ENCODE peak calls at places on chromosomes 4 and X, in eight cellular contexts. R, V, U, B, X, Q, G and I are unnamed samples. For H3K9me3, the result is how much of the 10 kb centered on the place peaks cover.

GRCh38 chr4:3634281-3635089 is 102.3 kb upstream of the LRPAP1 start:
- DNase-seq in R (no peak), V (no peak), U (no peak), B (no peak), X (no peak), Q (no peak), G (no peak), I (no peak)

GRCh38 chr4:6121941-6122340 is 78.4 kb downstream of the JAKMIP1 start:
- DNase-seq in R (no peak), V (no peak), U (no peak), B (no peak), X (no peak), Q (no peak), G (no peak), I (no peak)

GRCh38 chrX:92232182-92232581 is 453.0 kb downstream of the PCDH11X start:
- DNase-seq in R (no peak), V (peak), U (no peak), B (peak), X (no peak), Q (no peak), G (no peak), I (no peak)

GRCh38 chr4:140157341-140157740 is 3.4 kb upstream of the MAML3 start:
- DNase-seq in R (no peak), V (no peak), U (no peak), B (peak), X (no peak), Q (no peak), G (no peak), I (no peak)

GRCh38 chr4:146244496-146244895 is 30.2 kb downstream of the REELD1 start:
- DNase-seq in R (no peak), V (no peak), U (no peak), B (no peak), X (no peak), Q (no peak), G (no peak), I (no peak)

GRCh38 chr4:4859010-4859798 is at the start of gene MSX1:
- DNase-seq in R (no peak), V (peak), U (peak), B (peak), X (peak), Q (peak), G (peak), I (peak)

GRCh38 chr4:77821775-77822174 is 2.6 kb upstream of the CNOT6L start:
- DNase-seq in R (peak), V (no peak), U (no peak), B (no peak), X (no peak), Q (no peak), G (no peak), I (no peak)

GRCh38 chrX:110286126-110286525 is 31.8 kb downstream of the AMMECR1 start:
- DNase-seq in R (no peak), V (peak), U (no peak), B (no peak), X (peak), Q (peak), G (no peak), I (no peak)

GRCh38 chr4:38860788-38861424 is 4.3 kb upstream of the TLR6 start:
- DNase-seq in R (no peak), V (peak), U (peak), B (peak), X (no peak), Q (peak), G (peak), I (peak)

GRCh38 chrX:66399273-66399672 is 235.2 kb downstream of the HEPH start:
- DNase-seq in R (no peak), V (no peak), U (no peak), B (no peak), X (no peak), Q (no peak), G (no peak), I (no peak)

GRCh38 chrX:8845060-8845459 is 43.9 kb upstream of the FAM9A start:
- DNase-seq in R (no peak), V (peak), U (no peak), B (no peak), X (peak), Q (no peak), G (no peak), I (no peak)

GRCh38 chrX:31036895-31037294 is 34.9 kb downstream of the FTHL17 start:
- DNase-seq in R (no peak), V (peak), U (peak), B (peak), X (peak), Q (peak), G (no peak), I (peak)

GRCh38 chr4:55351824-55352223 is 5.8 kb downstream of the SRD5A3 start:
- DNase-seq in R (no peak), V (peak), U (no peak), B (no peak), X (no peak), Q (no peak), G (no peak), I (no peak)

GRCh38 chrX:40199704-40200103 is 101.9 kb upstream of the BCOR start:
- DNase-seq in R (no peak), V (no peak), U (no peak), B (no peak), X (no peak), Q (no peak), G (no peak), I (no peak)

GRCh38 chrX:27548624-27549023 is 41.5 kb upstream of the DCAF8L2 start:
- DNase-seq in R (no peak), V (no peak), U (no peak), B (no peak), X (no peak), Q (no peak), G (no peak), I (no peak)

GRCh38 chr4:89660851-89661250 is 176.1 kb downstream of the SNCA start:
- DNase-seq in R (no peak), V (peak), U (no peak), B (no peak), X (no peak), Q (no peak), G (no peak), I (no peak)

GRCh38 chrX:123731258-123731986 is 1.4 kb downstream of the THOC2 start:
- DNase-seq in R (no peak), V (peak), U (peak), B (peak), X (no peak), Q (peak), G (no peak), I (no peak)

GRCh38 chr4:89674876-89675459 is 162.0 kb downstream of the SNCA start:
- DNase-seq in R (no peak), V (no peak), U (no peak), B (no peak), X (no peak), Q (no peak), G (no peak), I (no peak)

GRCh38 chr4:157075811-157076577 is at the start of gene GLRB:
- DNase-seq in R (no peak), V (peak), U (peak), B (peak), X (no peak), Q (peak), G (no peak), I (peak)

GRCh38 chrX:49243166-49243565 is 7.9 kb downstream of the CCDC22 start:
- DNase-seq in R (no peak), V (no peak), U (no peak), B (no peak), X (no peak), Q (no peak), G (no peak), I (no peak)

GRCh38 chrX:151151668-151152267 is 24.6 kb upstream of the GPR50 start:
- DNase-seq in R (peak), V (peak), U (peak), B (peak), X (no peak), Q (peak), G (peak), I (peak)

GRCh38 chr4:72909461-72909860 is 160.1 kb downstream of the COX18 start:
- DNase-seq in R (no peak), V (peak), U (no peak), B (peak), X (no peak), Q (no peak), G (no peak), I (peak)

GRCh38 chr4:92334716-92335350 is 31.1 kb downstream of the GRID2 start:
- DNase-seq in R (no peak), V (peak), U (no peak), B (no peak), X (no peak), Q (peak), G (no peak), I (no peak)

GRCh38 chr4:114600066-114600552 is 1.5 kb downstream of the UGT8 start:
- DNase-seq in R (no peak), V (no peak), U (no peak), B (no peak), X (no peak), Q (no peak), G (no peak), I (no peak)

GRCh38 chrX:118961866-118962560 is 12.4 kb upstream of the LONRF3 start:
- DNase-seq in R (no peak), V (no peak), U (no peak), B (no peak), X (no peak), Q (no peak), G (no peak), I (no peak)

GRCh38 chr4:82043081-82043808 is 330.5 kb downstream of the HNRNPD start:
- DNase-seq in R (no peak), V (peak), U (no peak), B (no peak), X (no peak), Q (peak), G (no peak), I (peak)

GRCh38 chr4:35963969-35964515 is 280.3 kb downstream of the ARAP2 start:
- DNase-seq in R (no peak), V (no peak), U (no peak), B (no peak), X (no peak), Q (no peak), G (no peak), I (no peak)

GRCh38 chr4:56465599-56466295 is 1.7 kb upstream of the SRP72 start:
- DNase-seq in R (no peak), V (peak), U (no peak), B (peak), X (no peak), Q (no peak), G (no peak), I (peak)

GRCh38 chrX:55488559-55489314 is 911 bp downstream of the USP51 start:
- DNase-seq in R (peak), V (peak), U (peak), B (peak), X (no peak), Q (peak), G (peak), I (peak)

GRCh38 chr4:174669278-174669677 is 147.0 kb upstream of the HPGD start:
- DNase-seq in R (no peak), V (peak), U (no peak), B (no peak), X (peak), Q (peak), G (no peak), I (no peak)

GRCh38 chr4:45316257-45316656 is 589.9 kb upstream of the GNPDA2 start:
- DNase-seq in R (no peak), V (peak), U (no peak), B (no peak), X (no peak), Q (no peak), G (no peak), I (no peak)

GRCh38 chr4:38150021-38150671 is 189.9 kb downstream of the PTTG2 start:
- DNase-seq in R (no peak), V (peak), U (no peak), B (no peak), X (no peak), Q (no peak), G (no peak), I (no peak)

GRCh38 chrX:139881572-139881971 is 51.3 kb downstream of the ATP11C start:
- DNase-seq in R (no peak), V (peak), U (no peak), B (no peak), X (no peak), Q (no peak), G (no peak), I (no peak)

GRCh38 chr4:164874791-164875190 is 2.2 kb upstream of the APELA start:
- DNase-seq in R (no peak), V (no peak), U (no peak), B (no peak), X (no peak), Q (no peak), G (no peak), I (no peak)

GRCh38 chrX:19332983-19333382 is 10.7 kb upstream of the PDHA1 start:
- DNase-seq in R (no peak), V (peak), U (peak), B (no peak), X (no peak), Q (peak), G (no peak), I (peak)

GRCh38 chr4:119581480-119581879 is 47.1 kb downstream of the PDE5A start:
- DNase-seq in R (no peak), V (no peak), U (no peak), B (no peak), X (no peak), Q (no peak), G (no peak), I (no peak)

GRCh38 chr4:28256295-28256694 is 1395.7 kb downstream of the STIM2 start:
- DNase-seq in R (no peak), V (no peak), U (no peak), B (no peak), X (no peak), Q (no peak), G (no peak), I (no peak)

GRCh38 chr4:28254003-28254402 is 1393.4 kb downstream of the STIM2 start:
- DNase-seq in R (no peak), V (no peak), U (no peak), B (no peak), X (no peak), Q (no peak), G (no peak), I (no peak)

DNA sequence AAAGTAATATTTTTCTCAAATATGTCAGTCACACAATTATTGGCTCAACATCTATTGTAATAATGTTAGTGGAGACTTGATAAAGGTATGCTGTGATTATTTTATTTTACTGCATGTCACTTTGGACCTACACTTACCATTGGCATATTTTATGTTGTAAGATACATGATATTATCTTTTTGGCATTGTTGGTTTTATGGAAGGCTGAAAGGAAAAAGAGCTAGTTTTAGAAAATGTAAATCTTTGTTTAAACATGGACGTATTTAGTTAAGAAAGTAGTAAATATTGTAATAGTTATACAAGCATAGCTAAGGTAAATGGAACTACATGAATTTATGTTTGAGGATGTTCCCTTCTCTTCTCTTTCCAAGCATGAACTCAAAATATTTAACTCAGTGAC is 1399.3 kb downstream of the STIM2 start:
- DNase-seq in R (no peak), V (no peak), U (no peak), B (no peak), X (no peak), Q (no peak), G (no peak), I (no peak)
- H3K9me3 ChIP-seq in R (under half), V (under half), U (under half), B (under half), X (under half), Q (under half), G (under half), I (under half)

GRCh38 chrX:54029543-54030143 is 14.6 kb downstream of the PHF8 start:
- DNase-seq in R (no peak), V (no peak), U (no peak), B (no peak), X (no peak), Q (no peak), G (no peak), I (no peak)
- H3K9me3 ChIP-seq in R (under half), V (under half), U (under half), B (under half), X (under half), Q (under half), G (under half), I (under half)

GRCh38 chrX:81890476-81890875 is 688.6 kb downstream of the SH3BGRL start:
- DNase-seq in R (no peak), V (no peak), U (no peak), B (no peak), X (no peak), Q (no peak), G (no peak), I (no peak)
- H3K9me3 ChIP-seq in R (under half), V (under half), U (under half), B (under half), X (under half), Q (under half), G (under half), I (under half)

DNA sequence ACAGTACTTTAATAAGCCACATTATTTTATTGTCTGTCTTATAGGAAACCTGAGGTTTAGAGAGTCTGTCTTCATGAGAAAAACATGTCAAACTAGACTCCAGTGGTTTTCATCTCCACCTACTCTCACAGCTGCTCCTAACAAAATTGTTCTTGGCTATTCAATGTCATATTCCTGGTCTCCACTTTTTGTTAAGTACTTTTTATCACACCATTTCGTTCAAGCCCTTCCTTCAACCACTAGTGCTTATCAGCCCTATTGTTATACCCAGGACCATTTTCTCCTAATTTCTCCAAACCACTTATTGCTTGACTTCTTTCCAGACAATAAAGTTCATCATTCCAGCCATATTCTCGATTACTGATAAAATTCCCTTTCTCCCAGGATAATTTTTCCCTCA is 1674.3 kb upstream of the AGA start:
- DNase-seq in R (no peak), V (no peak), U (no peak), B (no peak), X (no peak), Q (no peak), G (no peak), I (no peak)
- H3K9me3 ChIP-seq in R (under half), V (under half), U (under half), B (under half), X (under half), Q (under half), G (under half), I (under half)